ENCODE peak calls at places on chromosomes 3 and 15, in four cellular contexts. One of them, this sample, is unnamed.

GRCh38 chr3:127387556-127388153 is 99.8 kb upstream of the PRR20G start:
- DNase-seq in WTC11: no peak
- DNase-seq in K562: no peak
- DNase-seq in SK-N-SH: no peak
- DNase-seq in this sample: no peak

GRCh38 chr3:28835751-28836150 is 445.1 kb upstream of the RBMS3 start:
- DNase-seq in WTC11: peak; percentile 28
- DNase-seq in K562: no peak
- DNase-seq in SK-N-SH: no peak
- DNase-seq in this sample: no peak

GRCh38 chr3:13631256-13631655 is 82.3 kb downstream of the FBLN2 start:
- DNase-seq in WTC11: no peak
- DNase-seq in K562: no peak
- DNase-seq in SK-N-SH: no peak
- DNase-seq in this sample: no peak

GRCh38 chr3:138317687-138318086 is 12.0 kb downstream of the NME9 start:
- DNase-seq in WTC11: no peak
- DNase-seq in K562: no peak
- DNase-seq in SK-N-SH: no peak
- DNase-seq in this sample: no peak

GRCh38 chr3:171187706-171188290 is 161.3 kb upstream of the SLC2A2 start:
- DNase-seq in WTC11: no peak
- DNase-seq in K562: peak; percentile 49
- DNase-seq in SK-N-SH: peak; percentile 48
- DNase-seq in this sample: no peak

GRCh38 chr3:136728434-136728833 is 23.7 kb downstream of the STAG1 start:
- DNase-seq in WTC11: no peak
- DNase-seq in K562: no peak
- DNase-seq in SK-N-SH: no peak
- DNase-seq in this sample: no peak

GRCh38 chr3:66414846-66415245 is 86.0 kb downstream of the LRIG1 start:
- DNase-seq in WTC11: no peak
- DNase-seq in K562: no peak
- DNase-seq in SK-N-SH: no peak
- DNase-seq in this sample: no peak

GRCh38 chr3:139532996-139533395 is 6.5 kb downstream of the RBP1 start:
- DNase-seq in WTC11: no peak
- DNase-seq in K562: no peak
- DNase-seq in SK-N-SH: peak; percentile 34
- DNase-seq in this sample: no peak

GRCh38 chr3:149180057-149180573 is 41.5 kb downstream of the CP start:
- DNase-seq in WTC11: no peak
- DNase-seq in K562: peak; percentile 81
- DNase-seq in SK-N-SH: no peak
- DNase-seq in this sample: no peak

GRCh38 chr3:57917611-57918010 is 90.6 kb upstream of the FLNB start:
- DNase-seq in WTC11: no peak
- DNase-seq in K562: no peak
- DNase-seq in SK-N-SH: no peak
- DNase-seq in this sample: no peak

GRCh38 chr15:86624261-86625036 is 544.8 kb downstream of the AGBL1 start:
- DNase-seq in WTC11: peak; percentile 72
- DNase-seq in K562: no peak
- DNase-seq in SK-N-SH: peak; percentile 57
- DNase-seq in this sample: peak; percentile 70

GRCh38 chr3:38653685-38654537 is 4.4 kb upstream of the SCN5A start:
- DNase-seq in WTC11: no peak
- DNase-seq in K562: no peak
- DNase-seq in SK-N-SH: peak; percentile 30
- DNase-seq in this sample: no peak

GRCh38 chr15:66169023-66169422 is 84.5 kb downstream of the MEGF11 start:
- DNase-seq in WTC11: no peak
- DNase-seq in K562: no peak
- DNase-seq in SK-N-SH: no peak
- DNase-seq in this sample: no peak

GRCh38 chr15:89462198-89462912 is 34.0 kb downstream of the RHCG start:
- DNase-seq in WTC11: no peak
- DNase-seq in K562: peak; percentile 70
- DNase-seq in SK-N-SH: no peak
- DNase-seq in this sample: no peak

GRCh38 chr3:160210799-160211221 is 14.4 kb upstream of the C3orf80 start:
- DNase-seq in WTC11: no peak
- DNase-seq in K562: no peak
- DNase-seq in SK-N-SH: no peak
- DNase-seq in this sample: no peak

GRCh38 chr15:38876211-38876610 is 311.6 kb upstream of the RASGRP1 start:
- DNase-seq in WTC11: no peak
- DNase-seq in K562: no peak
- DNase-seq in SK-N-SH: no peak
- DNase-seq in this sample: no peak

GRCh38 chr3:150741497-150742140 is 21.4 kb downstream of the SIAH2 start:
- DNase-seq in WTC11: no peak
- DNase-seq in K562: no peak
- DNase-seq in SK-N-SH: no peak
- DNase-seq in this sample: no peak

GRCh38 chr15:31223478-31224350 is 102.9 kb upstream of the KLF13 start:
- DNase-seq in WTC11: no peak
- DNase-seq in K562: no peak
- DNase-seq in SK-N-SH: no peak
- DNase-seq in this sample: no peak

GRCh38 chr3:137409584-137409983 is 354.5 kb upstream of the SOX14 start:
- DNase-seq in WTC11: no peak
- DNase-seq in K562: no peak
- DNase-seq in SK-N-SH: no peak
- DNase-seq in this sample: no peak

GRCh38 chr15:96352594-96353377 is 22.3 kb downstream of the NR2F2 start:
- DNase-seq in WTC11: peak; percentile 12
- DNase-seq in K562: no peak
- DNase-seq in SK-N-SH: no peak
- DNase-seq in this sample: no peak

GRCh38 chr15:71093089-71094024 is 21.9 kb upstream of the THSD4 start:
- DNase-seq in WTC11: no peak
- DNase-seq in K562: no peak
- DNase-seq in SK-N-SH: no peak
- DNase-seq in this sample: peak; percentile 16

GRCh38 chr3:59731909-59732308 is 682.1 kb upstream of the CFAP20DC start:
- DNase-seq in WTC11: no peak
- DNase-seq in K562: no peak
- DNase-seq in SK-N-SH: no peak
- DNase-seq in this sample: no peak

GRCh38 chr3:58059349-58060321 is 51.4 kb downstream of the FLNB start:
- DNase-seq in WTC11: no peak
- DNase-seq in K562: peak; percentile 17
- DNase-seq in SK-N-SH: no peak
- DNase-seq in this sample: no peak

GRCh38 chr3:88231207-88231606 is 81.4 kb downstream of the C3orf38 start:
- DNase-seq in WTC11: no peak
- DNase-seq in K562: no peak
- DNase-seq in SK-N-SH: no peak
- DNase-seq in this sample: no peak

GRCh38 chr3:197125601-197126000 is 96.0 kb upstream of the MELTF start:
- DNase-seq in WTC11: no peak
- DNase-seq in K562: no peak
- DNase-seq in SK-N-SH: no peak
- DNase-seq in this sample: no peak

GRCh38 chr3:141000027-141000663 is 51.0 kb upstream of the SPSB4 start:
- DNase-seq in WTC11: peak; percentile 77
- DNase-seq in K562: peak; percentile 39
- DNase-seq in SK-N-SH: peak; percentile 60
- DNase-seq in this sample: peak; percentile 34

GRCh38 chr3:39327746-39328349 is 1.7 kb upstream of the CCR8 start:
- DNase-seq in WTC11: no peak
- DNase-seq in K562: no peak
- DNase-seq in SK-N-SH: no peak
- DNase-seq in this sample: no peak

GRCh38 chr15:29364429-29365078 is 94.9 kb upstream of the NSMCE3 start:
- DNase-seq in WTC11: peak; percentile 46
- DNase-seq in K562: peak; percentile 28
- DNase-seq in SK-N-SH: no peak
- DNase-seq in this sample: no peak

GRCh38 chr3:43733459-43734384 is 43.0 kb downstream of the ABHD5 start:
- DNase-seq in WTC11: peak; percentile 18
- DNase-seq in K562: no peak
- DNase-seq in SK-N-SH: no peak
- DNase-seq in this sample: no peak

GRCh38 chr3:171156455-171157005 is 130.0 kb upstream of the SLC2A2 start:
- DNase-seq in WTC11: no peak
- DNase-seq in K562: peak; percentile 37
- DNase-seq in SK-N-SH: no peak
- DNase-seq in this sample: no peak

GRCh38 chr3:124886168-124887051 is 755 bp downstream of the ITGB5 start:
- DNase-seq in WTC11: peak; percentile 54
- DNase-seq in K562: peak; percentile 46
- DNase-seq in SK-N-SH: peak; percentile 77
- DNase-seq in this sample: no peak

GRCh38 chr3:129576514-129577345 is 29.7 kb downstream of the PLXND1 start:
- DNase-seq in WTC11: no peak
- DNase-seq in K562: no peak
- DNase-seq in SK-N-SH: no peak
- DNase-seq in this sample: no peak

GRCh38 chr3:32340039-32340438 is 51.6 kb upstream of the CMTM7 start:
- DNase-seq in WTC11: peak; percentile 21
- DNase-seq in K562: peak; percentile 58
- DNase-seq in SK-N-SH: peak; percentile 65
- DNase-seq in this sample: no peak

GRCh38 chr3:161413127-161413854 is 42.0 kb upstream of the SPTSSB start:
- DNase-seq in WTC11: no peak
- DNase-seq in K562: no peak
- DNase-seq in SK-N-SH: no peak
- DNase-seq in this sample: no peak

GRCh38 chr3:161343986-161344385 is 27.3 kb downstream of the SPTSSB start:
- DNase-seq in WTC11: no peak
- DNase-seq in K562: no peak
- DNase-seq in SK-N-SH: no peak
- DNase-seq in this sample: no peak

GRCh38 chr3:4821331-4821730 is 157.9 kb upstream of the BHLHE40 start:
- DNase-seq in WTC11: no peak
- DNase-seq in K562: no peak
- DNase-seq in SK-N-SH: no peak
- DNase-seq in this sample: no peak

GRCh38 chr3:71389911-71390573 is 193.5 kb downstream of the FOXP1 start:
- DNase-seq in WTC11: no peak
- DNase-seq in K562: no peak
- DNase-seq in SK-N-SH: no peak
- DNase-seq in this sample: no peak

GRCh38 chr3:42097166-42097946 is 6.2 kb downstream of the TRAK1 start:
- DNase-seq in WTC11: no peak
- DNase-seq in K562: no peak
- DNase-seq in SK-N-SH: no peak
- DNase-seq in this sample: no peak

GRCh38 chr15:25057574-25057973 is 102.8 kb downstream of the SNRPN start:
- DNase-seq in WTC11: no peak
- DNase-seq in K562: no peak
- DNase-seq in SK-N-SH: no peak
- DNase-seq in this sample: no peak

GRCh38 chr15:43881944-43882343 is 55.1 kb downstream of the WDR76 start:
- DNase-seq in WTC11: peak; percentile 67
- DNase-seq in K562: no peak
- DNase-seq in SK-N-SH: no peak
- DNase-seq in this sample: peak; percentile 67

GRCh38 chr3:50532062-50532705 is 28.8 kb upstream of the CACNA2D2 start:
- DNase-seq in WTC11: no peak
- DNase-seq in K562: peak; percentile 20
- DNase-seq in SK-N-SH: no peak
- DNase-seq in this sample: no peak
- TF ChIP-seq CTCF in WTC11: no peak
- TF ChIP-seq CTCF in K562: no peak
- TF ChIP-seq CTCF in SK-N-SH: no peak
- TF ChIP-seq CTCF in this sample: no peak

GRCh38 chr15:40506964-40507571 is 36.3 kb downstream of the CHST14 start:
- DNase-seq in WTC11: peak; percentile 91
- DNase-seq in K562: peak; percentile 91
- DNase-seq in SK-N-SH: peak; percentile 95
- DNase-seq in this sample: peak; percentile 87
- TF ChIP-seq TEAD4 in WTC11: no peak
- TF ChIP-seq TEAD4 in K562: no peak
- TF ChIP-seq TEAD4 in SK-N-SH: no peak
- TF ChIP-seq TEAD4 in this sample: no peak

GRCh38 chr3:68448510-68449383 is 483.6 kb downstream of the TAFA4 start:
- DNase-seq in WTC11: no peak
- DNase-seq in K562: no peak
- DNase-seq in SK-N-SH: no peak
- DNase-seq in this sample: no peak

GRCh38 chr3:68447885-68448284 is 484.5 kb downstream of the TAFA4 start:
- DNase-seq in WTC11: peak; percentile 12
- DNase-seq in K562: no peak
- DNase-seq in SK-N-SH: no peak
- DNase-seq in this sample: no peak
- TF ChIP-seq CTCF in WTC11: no peak
- TF ChIP-seq CTCF in K562: no peak
- TF ChIP-seq CTCF in SK-N-SH: no peak
- TF ChIP-seq CTCF in this sample: peak; percentile 31

DNA sequence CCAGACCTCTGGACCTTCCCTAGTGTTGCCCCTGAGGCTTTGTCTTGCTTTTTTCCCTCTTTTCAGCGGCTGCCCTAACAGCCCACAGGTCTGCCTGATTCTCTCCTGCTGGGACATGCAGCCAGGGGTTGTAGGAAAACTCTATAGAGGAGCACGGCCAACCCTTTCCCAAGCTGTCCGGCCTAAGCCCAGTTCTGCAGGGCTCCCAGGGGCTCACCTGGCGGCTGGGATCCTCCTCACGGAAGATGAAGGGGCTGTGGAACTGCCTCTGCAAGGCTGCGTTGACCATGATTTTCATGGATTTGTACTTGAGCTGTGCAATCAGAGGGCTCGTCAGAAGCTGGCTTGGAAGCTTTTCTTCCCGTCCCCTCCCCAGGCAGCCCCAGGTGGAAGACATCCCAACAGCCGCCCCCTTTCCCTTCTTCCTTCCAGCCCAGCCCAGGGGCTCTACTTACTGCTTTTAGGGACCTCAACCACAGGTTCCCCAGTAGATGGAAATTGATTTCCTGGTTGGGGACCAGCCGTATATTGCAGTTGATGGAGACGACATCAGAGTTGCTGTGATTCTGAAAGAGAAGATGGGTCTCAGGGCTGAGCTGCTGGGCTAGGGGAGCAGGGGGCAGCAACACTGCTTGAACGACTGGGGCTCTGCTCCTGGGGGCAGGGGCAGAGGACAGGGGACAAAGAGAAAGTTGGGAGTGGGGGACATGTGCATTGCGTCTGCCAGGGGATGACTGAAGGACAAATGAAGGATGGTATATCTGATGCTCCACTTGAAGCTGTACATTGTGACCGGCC is 29.8 kb downstream of the FEM1B start:
- DNase-seq in WTC11: no peak
- DNase-seq in K562: no peak
- DNase-seq in SK-N-SH: peak; percentile 10
- DNase-seq in this sample: no peak
- TF ChIP-seq TEAD4 in WTC11: no peak
- TF ChIP-seq TEAD4 in K562: no peak
- TF ChIP-seq TEAD4 in SK-N-SH: no peak
- TF ChIP-seq TEAD4 in this sample: no peak

This sample was measured in H1.